ENCODE peak calls at places on chromosomes 16 and 17, in six cellular contexts. One of them, this sample, is unnamed.

GRCh38 chr17:64420143-64420670 is 28.7 kb upstream of the MILR1 start:
- DNase-seq in activated T-cell treated with anti-CD3 and anti-CD28 coated beads for 24 hours: no peak
- DNase-seq in GDM1: peak; percentile 45
- DNase-seq in mesendoderm: peak; percentile 76
- DNase-seq in T follicular helper cell: no peak
- DNase-seq in stimulated activated CD8-positive, alpha-beta memory T cell treated with anti-CD3 and anti-CD28 coated beads, Interleukin-15, amount 100 ng/mL, for 24 hours: no peak
- DNase-seq in this sample: no peak

GRCh38 chr17:81865733-81866439 is 5.3 kb downstream of the ARHGDIA start:
- DNase-seq in T follicular helper cell: no peak
- DNase-seq in activated T-cell treated with anti-CD3 and anti-CD28 coated beads for 24 hours: no peak
- DNase-seq in mesendoderm: no peak
- DNase-seq in GDM1: no peak
- DNase-seq in stimulated activated CD8-positive, alpha-beta memory T cell treated with anti-CD3 and anti-CD28 coated beads, Interleukin-15, amount 100 ng/mL, for 24 hours: no peak
- DNase-seq in this sample: no peak

GRCh38 chr17:59361916-59362810 is 30.7 kb downstream of the YPEL2 start:
- DNase-seq in mesendoderm: no peak
- DNase-seq in GDM1: no peak
- DNase-seq in T follicular helper cell: no peak
- DNase-seq in stimulated activated CD8-positive, alpha-beta memory T cell treated with anti-CD3 and anti-CD28 coated beads, Interleukin-15, amount 100 ng/mL, for 24 hours: no peak
- DNase-seq in activated T-cell treated with anti-CD3 and anti-CD28 coated beads for 24 hours: peak; percentile 42
- DNase-seq in this sample: no peak

GRCh38 chr16:87032554-87032953 is 284.6 kb downstream of the C16orf95 start:
- DNase-seq in activated T-cell treated with anti-CD3 and anti-CD28 coated beads for 24 hours: no peak
- DNase-seq in mesendoderm: no peak
- DNase-seq in stimulated activated CD8-positive, alpha-beta memory T cell treated with anti-CD3 and anti-CD28 coated beads, Interleukin-15, amount 100 ng/mL, for 24 hours: no peak
- DNase-seq in GDM1: no peak
- DNase-seq in T follicular helper cell: no peak
- DNase-seq in this sample: no peak

GRCh38 chr17:80112471-80113032 is 11.2 kb downstream of the GAA start:
- DNase-seq in mesendoderm: no peak
- DNase-seq in stimulated activated CD8-positive, alpha-beta memory T cell treated with anti-CD3 and anti-CD28 coated beads, Interleukin-15, amount 100 ng/mL, for 24 hours: no peak
- DNase-seq in activated T-cell treated with anti-CD3 and anti-CD28 coated beads for 24 hours: no peak
- DNase-seq in T follicular helper cell: no peak
- DNase-seq in GDM1: no peak
- DNase-seq in this sample: no peak

GRCh38 chr17:70029019-70029767 is 45.8 kb upstream of the KCNJ16 start:
- DNase-seq in mesendoderm: no peak
- DNase-seq in activated T-cell treated with anti-CD3 and anti-CD28 coated beads for 24 hours: no peak
- DNase-seq in T follicular helper cell: no peak
- DNase-seq in GDM1: no peak
- DNase-seq in stimulated activated CD8-positive, alpha-beta memory T cell treated with anti-CD3 and anti-CD28 coated beads, Interleukin-15, amount 100 ng/mL, for 24 hours: no peak
- DNase-seq in this sample: no peak

GRCh38 chr16:17389392-17389791 is 81.4 kb downstream of the XYLT1 start:
- DNase-seq in stimulated activated CD8-positive, alpha-beta memory T cell treated with anti-CD3 and anti-CD28 coated beads, Interleukin-15, amount 100 ng/mL, for 24 hours: no peak
- DNase-seq in GDM1: no peak
- DNase-seq in activated T-cell treated with anti-CD3 and anti-CD28 coated beads for 24 hours: no peak
- DNase-seq in mesendoderm: no peak
- DNase-seq in T follicular helper cell: no peak
- DNase-seq in this sample: no peak

GRCh38 chr16:2230376-2230775 is 5.9 kb upstream of the DNASE1L2 start:
- DNase-seq in mesendoderm: no peak
- DNase-seq in activated T-cell treated with anti-CD3 and anti-CD28 coated beads for 24 hours: no peak
- DNase-seq in stimulated activated CD8-positive, alpha-beta memory T cell treated with anti-CD3 and anti-CD28 coated beads, Interleukin-15, amount 100 ng/mL, for 24 hours: no peak
- DNase-seq in GDM1: no peak
- DNase-seq in T follicular helper cell: no peak
- DNase-seq in this sample: no peak

GRCh38 chr16:85707528-85708095 is 18.9 kb upstream of the GINS2 start:
- DNase-seq in mesendoderm: no peak
- DNase-seq in stimulated activated CD8-positive, alpha-beta memory T cell treated with anti-CD3 and anti-CD28 coated beads, Interleukin-15, amount 100 ng/mL, for 24 hours: no peak
- DNase-seq in GDM1: no peak
- DNase-seq in T follicular helper cell: no peak
- DNase-seq in activated T-cell treated with anti-CD3 and anti-CD28 coated beads for 24 hours: no peak
- DNase-seq in this sample: no peak

GRCh38 chr16:57041182-57042156 is 50.9 kb upstream of the CPNE2 start:
- DNase-seq in stimulated activated CD8-positive, alpha-beta memory T cell treated with anti-CD3 and anti-CD28 coated beads, Interleukin-15, amount 100 ng/mL, for 24 hours: peak; percentile 38
- DNase-seq in T follicular helper cell: peak; percentile 55
- DNase-seq in mesendoderm: no peak
- DNase-seq in GDM1: no peak
- DNase-seq in activated T-cell treated with anti-CD3 and anti-CD28 coated beads for 24 hours: peak; percentile 81
- DNase-seq in this sample: peak; percentile 67

GRCh38 chr16:29806096-29806579 is at the start of gene MAZ:
- DNase-seq in T follicular helper cell: no peak
- DNase-seq in activated T-cell treated with anti-CD3 and anti-CD28 coated beads for 24 hours: peak; percentile 71
- DNase-seq in stimulated activated CD8-positive, alpha-beta memory T cell treated with anti-CD3 and anti-CD28 coated beads, Interleukin-15, amount 100 ng/mL, for 24 hours: peak; percentile 49
- DNase-seq in GDM1: peak; percentile 89
- DNase-seq in mesendoderm: no peak
- DNase-seq in this sample: peak; percentile 75

GRCh38 chr17:79338589-79338988 is 264.0 kb downstream of the ENGASE start:
- DNase-seq in T follicular helper cell: no peak
- DNase-seq in stimulated activated CD8-positive, alpha-beta memory T cell treated with anti-CD3 and anti-CD28 coated beads, Interleukin-15, amount 100 ng/mL, for 24 hours: no peak
- DNase-seq in mesendoderm: peak; percentile 54
- DNase-seq in GDM1: no peak
- DNase-seq in activated T-cell treated with anti-CD3 and anti-CD28 coated beads for 24 hours: no peak
- DNase-seq in this sample: no peak

GRCh38 chr16:54421220-54421619 is 134.6 kb upstream of the IRX3 start:
- DNase-seq in mesendoderm: no peak
- DNase-seq in T follicular helper cell: no peak
- DNase-seq in activated T-cell treated with anti-CD3 and anti-CD28 coated beads for 24 hours: no peak
- DNase-seq in stimulated activated CD8-positive, alpha-beta memory T cell treated with anti-CD3 and anti-CD28 coated beads, Interleukin-15, amount 100 ng/mL, for 24 hours: no peak
- DNase-seq in GDM1: no peak
- DNase-seq in this sample: no peak

GRCh38 chr17:50059256-50059655 is 3.3 kb downstream of the ITGA3 start:
- DNase-seq in GDM1: no peak
- DNase-seq in stimulated activated CD8-positive, alpha-beta memory T cell treated with anti-CD3 and anti-CD28 coated beads, Interleukin-15, amount 100 ng/mL, for 24 hours: no peak
- DNase-seq in T follicular helper cell: no peak
- DNase-seq in mesendoderm: no peak
- DNase-seq in activated T-cell treated with anti-CD3 and anti-CD28 coated beads for 24 hours: no peak
- DNase-seq in this sample: no peak

GRCh38 chr17:70369296-70369855 is 200.0 kb downstream of the KCNJ2 start:
- DNase-seq in stimulated activated CD8-positive, alpha-beta memory T cell treated with anti-CD3 and anti-CD28 coated beads, Interleukin-15, amount 100 ng/mL, for 24 hours: no peak
- DNase-seq in mesendoderm: no peak
- DNase-seq in activated T-cell treated with anti-CD3 and anti-CD28 coated beads for 24 hours: no peak
- DNase-seq in T follicular helper cell: no peak
- DNase-seq in GDM1: no peak
- DNase-seq in this sample: no peak

GRCh38 chr17:386145-386876 is 33.7 kb upstream of the RPH3AL start:
- DNase-seq in activated T-cell treated with anti-CD3 and anti-CD28 coated beads for 24 hours: peak; percentile 61
- DNase-seq in stimulated activated CD8-positive, alpha-beta memory T cell treated with anti-CD3 and anti-CD28 coated beads, Interleukin-15, amount 100 ng/mL, for 24 hours: peak; percentile 55
- DNase-seq in T follicular helper cell: peak; percentile 35
- DNase-seq in GDM1: peak; percentile 6
- DNase-seq in mesendoderm: peak; percentile 53
- DNase-seq in this sample: peak; percentile 60

GRCh38 chr17:54899721-54900456 is 763 bp upstream of the TOM1L1 start:
- DNase-seq in activated T-cell treated with anti-CD3 and anti-CD28 coated beads for 24 hours: no peak
- DNase-seq in T follicular helper cell: no peak
- DNase-seq in stimulated activated CD8-positive, alpha-beta memory T cell treated with anti-CD3 and anti-CD28 coated beads, Interleukin-15, amount 100 ng/mL, for 24 hours: no peak
- DNase-seq in GDM1: no peak
- DNase-seq in mesendoderm: peak; percentile 89
- DNase-seq in this sample: no peak

GRCh38 chr16:69921125-69921524 is 30.0 kb upstream of the CLEC18A start:
- DNase-seq in T follicular helper cell: no peak
- DNase-seq in GDM1: no peak
- DNase-seq in activated T-cell treated with anti-CD3 and anti-CD28 coated beads for 24 hours: no peak
- DNase-seq in mesendoderm: no peak
- DNase-seq in stimulated activated CD8-positive, alpha-beta memory T cell treated with anti-CD3 and anti-CD28 coated beads, Interleukin-15, amount 100 ng/mL, for 24 hours: no peak
- DNase-seq in this sample: no peak

GRCh38 chr16:1890024-1890700 is 18.2 kb upstream of the MEIOB start:
- DNase-seq in activated T-cell treated with anti-CD3 and anti-CD28 coated beads for 24 hours: no peak
- DNase-seq in mesendoderm: no peak
- DNase-seq in stimulated activated CD8-positive, alpha-beta memory T cell treated with anti-CD3 and anti-CD28 coated beads, Interleukin-15, amount 100 ng/mL, for 24 hours: no peak
- DNase-seq in T follicular helper cell: no peak
- DNase-seq in GDM1: no peak
- DNase-seq in this sample: no peak

GRCh38 chr16:66846831-66847230 is 2.6 kb downstream of the CA7 start:
- DNase-seq in mesendoderm: no peak
- DNase-seq in T follicular helper cell: no peak
- DNase-seq in GDM1: no peak
- DNase-seq in activated T-cell treated with anti-CD3 and anti-CD28 coated beads for 24 hours: no peak
- DNase-seq in stimulated activated CD8-positive, alpha-beta memory T cell treated with anti-CD3 and anti-CD28 coated beads, Interleukin-15, amount 100 ng/mL, for 24 hours: no peak
- DNase-seq in this sample: no peak

GRCh38 chr17:80798595-80799552 is 192.8 kb upstream of the CHMP6 start:
- DNase-seq in stimulated activated CD8-positive, alpha-beta memory T cell treated with anti-CD3 and anti-CD28 coated beads, Interleukin-15, amount 100 ng/mL, for 24 hours: no peak
- DNase-seq in activated T-cell treated with anti-CD3 and anti-CD28 coated beads for 24 hours: no peak
- DNase-seq in GDM1: no peak
- DNase-seq in mesendoderm: no peak
- DNase-seq in T follicular helper cell: no peak
- DNase-seq in this sample: no peak

GRCh38 chr17:47872651-47873161 is 21.7 kb upstream of the SP6 start:
- DNase-seq in T follicular helper cell: no peak
- DNase-seq in GDM1: no peak
- DNase-seq in mesendoderm: peak; percentile 69
- DNase-seq in activated T-cell treated with anti-CD3 and anti-CD28 coated beads for 24 hours: no peak
- DNase-seq in stimulated activated CD8-positive, alpha-beta memory T cell treated with anti-CD3 and anti-CD28 coated beads, Interleukin-15, amount 100 ng/mL, for 24 hours: no peak
- DNase-seq in this sample: no peak